ENCODE peak calls at places on chromosomes 1 and 21, in four cellular contexts. D, J, B and V are unnamed samples.

GRCh38 chr1:109632671-109633346 is 13.2 kb downstream of the AMPD2 start:
- DNase-seq in B (no peak), D (no peak), J (no peak), V (no peak)

GRCh38 chr1:109788695-109789521 is 25.2 kb upstream of the EPS8L3 start:
- DNase-seq in D (peak; percentile 9), J (no peak), B (peak; percentile 43), V (peak; percentile 44)

GRCh38 chr1:245598524-245599310 is 443.9 kb downstream of the KIF26B start:
- DNase-seq in J (peak; percentile 36), D (peak; percentile 50), B (no peak), V (no peak)

GRCh38 chr1:163414778-163415177 is 93.0 kb downstream of the NUF2 start:
- DNase-seq in D (no peak), J (no peak), B (no peak), V (no peak)

GRCh38 chr1:74419611-74420010 is 92.8 kb downstream of the LRRC53 start:
- DNase-seq in D (no peak), J (no peak), B (no peak), V (no peak)

GRCh38 chr1:196409586-196409985 is 198.7 kb downstream of the KCNT2 start:
- DNase-seq in J (peak; percentile 47), B (no peak), D (no peak), V (no peak)

GRCh38 chr1:30404341-30404740 is 319.0 kb downstream of the MATN1 start:
- DNase-seq in B (peak; percentile 17), D (no peak), J (no peak), V (no peak)

GRCh38 chr1:174877208-174877673 is 122.5 kb upstream of the CACYBP start:
- DNase-seq in B (no peak), D (no peak), J (peak; percentile 16), V (peak; percentile 51)

GRCh38 chr1:45348966-45349677 is 8.9 kb upstream of the MUTYH start:
- DNase-seq in J (no peak), D (no peak), B (peak; percentile 78), V (peak; percentile 33)

GRCh38 chr1:62727656-62728396 is 39.6 kb upstream of the DOCK7 start:
- DNase-seq in B (no peak), J (peak; percentile 67), D (no peak), V (no peak)

GRCh38 chr1:175597969-175598765 is 145.2 kb downstream of the TNR start:
- DNase-seq in J (no peak), B (no peak), D (no peak), V (no peak)

GRCh38 chr21:35943752-35944151 is 116.6 kb downstream of the SETD4 start:
- DNase-seq in B (no peak), D (no peak), J (no peak), V (no peak)

GRCh38 chr1:22636927-22637326 is 499 bp downstream of the C1QA start:
- DNase-seq in D (no peak), B (no peak), J (no peak), V (no peak)

GRCh38 chr1:166908942-166909341 is 32.9 kb upstream of the TADA1 start:
- DNase-seq in B (no peak), J (peak; percentile 44), D (no peak), V (no peak)

GRCh38 chr1:205477759-205478247 is 22.0 kb upstream of the BLACAT1 start:
- DNase-seq in D (peak; percentile 48), B (no peak), J (peak; percentile 78), V (peak; percentile 87)

GRCh38 chr1:6016191-6016865 is 24.1 kb upstream of the NPHP4 start:
- DNase-seq in J (peak; percentile 77), B (no peak), D (peak; percentile 16), V (no peak)

GRCh38 chr1:115793162-115793561 is 24.6 kb upstream of the CASQ2 start:
- DNase-seq in J (no peak), B (no peak), D (no peak), V (no peak)

GRCh38 chr1:111208921-111209320 is 8.5 kb upstream of the DENND2D start:
- DNase-seq in J (no peak), B (no peak), D (no peak), V (no peak)

GRCh38 chr1:1399870-1400575 is 888 bp upstream of the CCNL2 start:
- DNase-seq in J (peak; percentile 25), B (no peak), D (no peak), V (peak; percentile 79)

GRCh38 chr1:152141971-152142584 is 16.9 kb downstream of the RPTN start:
- DNase-seq in B (peak; percentile 49), J (peak; percentile 54), D (peak; percentile 20), V (peak; percentile 13)

GRCh38 chr1:53626576-53626975 is 112.4 kb downstream of the GLIS1 start:
- DNase-seq in D (no peak), B (peak; percentile 23), J (no peak), V (no peak)

GRCh38 chr1:145720878-145721671 is 1.8 kb downstream of the CD160 start:
- DNase-seq in B (peak; percentile 78), D (peak; percentile 69), J (peak; percentile 46), V (peak; percentile 93)

DNA sequence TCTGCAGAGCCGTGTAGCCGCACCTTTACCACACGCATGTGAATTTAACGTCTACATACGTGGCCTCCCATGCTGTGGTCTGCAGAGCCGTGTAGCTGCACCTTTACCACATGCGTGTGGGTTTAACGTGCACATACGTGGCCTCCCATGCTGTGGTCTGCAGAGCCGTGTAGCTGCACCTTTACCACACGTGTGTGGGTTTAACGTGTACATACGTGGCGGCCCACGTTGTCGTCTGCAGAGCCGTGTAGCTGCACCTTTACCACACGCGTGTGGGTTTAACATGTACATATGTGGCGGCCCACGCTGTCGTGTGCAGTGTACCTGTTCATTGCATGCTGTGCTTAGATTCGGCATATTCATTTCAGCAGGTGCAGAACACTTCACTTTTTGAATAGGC is 17.5 kb downstream of the DFFB start:
- DNase-seq in J (no peak), B (no peak), D (no peak), V (no peak)
- H3K36me3 ChIP-seq in J (no peaks in the 10 kb centered on the region), B (no peaks in the 10 kb centered on the region), D (peaks cover 89% of the 10 kb centered on the region), V (no peaks in the 10 kb centered on the region)

DNA sequence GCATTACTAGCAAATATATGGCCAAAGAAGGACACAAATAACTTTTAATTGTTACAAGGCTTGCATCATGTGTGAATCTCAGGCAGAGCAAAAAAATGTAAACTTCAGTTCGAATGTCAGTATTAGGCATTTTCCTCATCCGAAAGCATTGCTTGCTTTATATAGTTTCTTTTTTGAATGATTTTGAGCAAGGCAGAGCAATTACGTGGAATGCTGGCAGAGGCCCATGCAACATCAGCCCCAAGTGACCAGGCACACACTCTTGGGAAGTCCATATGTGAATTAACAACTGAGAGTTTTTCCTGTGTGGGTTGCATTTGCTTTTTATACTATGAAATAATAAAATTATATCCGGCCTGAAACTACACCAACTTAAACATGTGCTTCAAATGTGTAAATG is 274.8 kb downstream of the PTPRC start:
- DNase-seq in D (peak; percentile 29), J (no peak), B (no peak), V (no peak)
- H3K4me1 ChIP-seq in D (peaks cover 47% of the 10 kb centered on the region), J (peaks cover 2% of the 10 kb centered on the region), B (no peaks in the 10 kb centered on the region), V (no peaks in the 10 kb centered on the region)

GRCh38 chr1:213666113-213666512 is 321.7 kb upstream of the PROX1 start:
- DNase-seq in D (no peak), B (no peak), J (no peak), V (no peak)
- TF ChIP-seq CTCF in D (no peak), B (peak; percentile 40), J (no peak), V (no peak)

GRCh38 chr1:77987942-77988341 is 9.1 kb upstream of the FUBP1 start:
- DNase-seq in D (no peak), J (no peak), B (no peak), V (no peak)

GRCh38 chr1:77989762-77990161 is 10.9 kb upstream of the FUBP1 start:
- DNase-seq in J (no peak), D (no peak), B (no peak), V (no peak)

GRCh38 chr1:77990629-77991204 is 11.8 kb upstream of the FUBP1 start:
- DNase-seq in B (no peak), J (no peak), D (no peak), V (no peak)

GRCh38 chr1:77994117-77994516 is 10.6 kb upstream of the DNAJB4 start:
- DNase-seq in J (no peak), B (no peak), D (no peak), V (no peak)

DNA sequence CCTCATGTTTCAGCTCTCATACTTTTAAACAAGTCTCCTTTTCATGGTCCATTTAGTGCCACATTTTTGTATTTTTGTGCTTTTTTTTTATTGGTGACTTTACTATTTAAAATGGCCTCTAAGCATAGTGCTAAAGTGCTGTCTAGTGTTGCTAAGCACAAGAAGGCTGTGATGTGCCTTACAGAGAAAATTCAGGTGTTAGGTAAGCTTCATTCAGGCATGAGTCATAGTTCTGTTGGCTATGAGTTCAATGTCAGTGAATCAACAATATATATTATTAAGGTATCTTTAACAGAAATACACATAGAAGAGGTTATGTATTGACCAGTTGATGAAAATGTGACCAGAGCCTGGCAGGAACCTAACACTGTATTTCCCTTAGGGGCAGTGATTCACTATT is 12.8 kb upstream of the FUBP1 start:
- DNase-seq in B (no peak), D (no peak), J (no peak), V (no peak)
- H3K36me3 ChIP-seq in B (no peaks in the 10 kb centered on the region), D (peaks cover 23% of the 10 kb centered on the region), J (no peaks in the 10 kb centered on the region), V (no peaks in the 10 kb centered on the region)

GRCh38 chr1:234838182-234838581 is 228.2 kb upstream of the IRF2BP2 start:
- DNase-seq in D (no peak), J (no peak), B (no peak), V (no peak)
- H3K4me1 ChIP-seq in D (peaks cover 19% of the 10 kb centered on the region), J (no peaks in the 10 kb centered on the region), B (peaks cover 5% of the 10 kb centered on the region), V (no peaks in the 10 kb centered on the region)

GRCh38 chr1:202221911-202222909 is 28.6 kb downstream of the LGR6 start:
- DNase-seq in B (no peak), J (no peak), D (no peak), V (no peak)
- TF ChIP-seq CTCF in B (no peak), J (no peak), D (no peak), V (no peak)

DNA sequence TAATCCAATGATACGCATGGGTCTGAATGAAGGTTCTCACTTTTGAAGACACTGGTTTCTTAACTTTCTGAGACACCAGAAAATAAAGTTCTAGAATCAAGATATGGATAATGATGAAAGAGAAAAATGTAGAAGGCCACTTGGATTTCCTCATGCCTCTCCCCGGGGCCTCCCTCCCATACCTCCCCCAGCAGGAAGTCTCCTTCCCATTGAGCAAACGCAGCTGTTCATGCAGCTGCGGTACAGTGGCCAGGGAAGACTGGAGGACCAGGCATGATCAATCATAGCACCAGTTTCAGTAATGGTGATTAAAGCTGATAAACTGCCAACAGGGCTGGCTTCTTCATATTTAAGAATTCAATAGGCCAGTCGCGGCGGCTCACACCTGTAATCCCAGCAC is 10.9 kb upstream of the UBR4 start:
- DNase-seq in J (no peak), B (no peak), D (peak; percentile 20), V (no peak)
- H3K36me3 ChIP-seq in J (peaks cover 9% of the 10 kb centered on the region), B (peaks cover 10% of the 10 kb centered on the region), D (peaks cover 95% of the 10 kb centered on the region), V (no peaks in the 10 kb centered on the region)

GRCh38 chr1:223759273-223759672 is 46.9 kb downstream of the CAPN2 start:
- DNase-seq in D (no peak), B (no peak), J (no peak), V (no peak)
- H3K4me1 ChIP-seq in D (peaks cover 6% of the 10 kb centered on the region), B (no peaks in the 10 kb centered on the region), J (no peaks in the 10 kb centered on the region), V (no peaks in the 10 kb centered on the region)